ENCODE peak calls at places on chromosomes 3 and 15, in nine cellular contexts. F, Z, S, M, O, K, H, Q and L are unnamed samples.
A peak's percentile ranks its signal among the peaks of the same experiment; 100 is the strongest.

GRCh38 chr3:94413721-94414106 is 350.9 kb downstream of the NSUN3 start:
- DNase-seq in O (no peak), K (no peak), M (no peak), Z (no peak), S (no peak), F (no peak), H (no peak), Q (no peak), L (no peak)

GRCh38 chr15:81333363-81333762 is 9.4 kb upstream of the STARD5 start:
- DNase-seq in H (no peak), Q (no peak), K (no peak), S (no peak), Z (no peak), M (no peak), F (no peak), O (no peak), L (no peak)

GRCh38 chr3:117047951-117048705 is 338.5 kb downstream of the TUSC7 start:
- DNase-seq in H (no peak), O (no peak), F (no peak), Z (no peak), K (no peak), M (no peak), Q (no peak), S (no peak), L (no peak)

GRCh38 chr3:151100076-151100475 is 14.6 kb downstream of the MED12L start:
- DNase-seq in Q (no peak), F (no peak), H (no peak), K (no peak), M (no peak), S (peak; percentile 49), O (no peak), Z (no peak), L (no peak)

GRCh38 chr15:36358094-36358961 is 221.1 kb upstream of the CDIN1 start:
- DNase-seq in Z (no peak), K (peak; percentile 62), O (no peak), F (no peak), M (no peak), S (no peak), Q (no peak), H (no peak), L (no peak)

GRCh38 chr3:41248525-41248924 is 49.2 kb downstream of the CTNNB1 start:
- DNase-seq in M (no peak), K (no peak), H (no peak), Q (no peak), Z (no peak), F (no peak), S (no peak), O (no peak), L (no peak)

GRCh38 chr3:72310028-72310987 is 525.4 kb upstream of the PROK2 start:
- DNase-seq in K (no peak), H (peak; percentile 91), O (no peak), Q (peak; percentile 60), M (peak; percentile 51), Z (no peak), S (no peak), F (no peak), L (no peak)

GRCh38 chr15:22952826-22953579 is 27.2 kb downstream of the CYFIP1 start:
- DNase-seq in F (no peak), K (no peak), M (no peak), H (no peak), O (no peak), Q (no peak), S (no peak), Z (no peak), L (no peak)

GRCh38 chr3:58122936-58123700 is 87.7 kb downstream of the DNASE1L3 start:
- DNase-seq in Z (no peak), M (no peak), S (no peak), F (no peak), Q (no peak), K (no peak), O (no peak), H (no peak), L (no peak)

GRCh38 chr15:76285241-76285825 is 25.9 kb downstream of the ETFA start:
- DNase-seq in M (no peak), S (no peak), Z (no peak), H (no peak), F (no peak), O (no peak), K (no peak), Q (no peak), L (no peak)